ENCODE peak calls at places on chromosome 16, in ten cellular contexts. One of them, this sample, is unnamed.

GRCh38 chr16:19415461-19415860 is 2.2 kb upstream of the TMC5 start:
- DNase-seq in NB4: no peak
- DNase-seq in sigmoid colon: no peak
- DNase-seq in gastrocnemius medialis: no peak
- DNase-seq in ovary: no peak
- DNase-seq in prostate gland: no peak
- DNase-seq in heart left ventricle: no peak
- DNase-seq in transverse colon: peak; percentile 60
- DNase-seq in A549: no peak
- DNase-seq in stomach: peak; percentile 73
- DNase-seq in this sample: no peak

GRCh38 chr16:68737046-68737729 is at the start of gene CDH1:
- DNase-seq in A549: no peak
- DNase-seq in transverse colon: peak; percentile 95
- DNase-seq in gastrocnemius medialis: no peak
- DNase-seq in prostate gland: peak; percentile 97
- DNase-seq in heart left ventricle: no peak
- DNase-seq in ovary: peak; percentile 20
- DNase-seq in stomach: peak; percentile 97
- DNase-seq in sigmoid colon: no peak
- DNase-seq in NB4: no peak
- DNase-seq in this sample: peak; percentile 71

GRCh38 chr16:55526448-55526847 is 17.6 kb downstream of the LPCAT2 start:
- DNase-seq in A549: no peak
- DNase-seq in transverse colon: no peak
- DNase-seq in ovary: no peak
- DNase-seq in NB4: no peak
- DNase-seq in sigmoid colon: no peak
- DNase-seq in gastrocnemius medialis: no peak
- DNase-seq in prostate gland: no peak
- DNase-seq in heart left ventricle: no peak
- DNase-seq in stomach: no peak
- DNase-seq in this sample: no peak

GRCh38 chr16:30030841-30031413 is at the start of gene TLCD3B:
- DNase-seq in A549: no peak
- DNase-seq in NB4: no peak
- DNase-seq in sigmoid colon: no peak
- DNase-seq in ovary: no peak
- DNase-seq in stomach: no peak
- DNase-seq in transverse colon: no peak
- DNase-seq in heart left ventricle: peak; percentile 18
- DNase-seq in prostate gland: no peak
- DNase-seq in gastrocnemius medialis: no peak
- DNase-seq in this sample: no peak

GRCh38 chr16:12000032-12000431 is 23.5 kb downstream of the SNX29 start:
- DNase-seq in NB4: no peak
- DNase-seq in heart left ventricle: no peak
- DNase-seq in sigmoid colon: no peak
- DNase-seq in stomach: no peak
- DNase-seq in gastrocnemius medialis: no peak
- DNase-seq in transverse colon: no peak
- DNase-seq in ovary: no peak
- DNase-seq in prostate gland: no peak
- DNase-seq in A549: no peak
- DNase-seq in this sample: no peak

GRCh38 chr16:14182999-14183398 is 111.9 kb downstream of the MRTFB start:
- DNase-seq in A549: no peak
- DNase-seq in stomach: no peak
- DNase-seq in ovary: no peak
- DNase-seq in NB4: no peak
- DNase-seq in gastrocnemius medialis: no peak
- DNase-seq in transverse colon: no peak
- DNase-seq in prostate gland: no peak
- DNase-seq in sigmoid colon: no peak
- DNase-seq in heart left ventricle: no peak
- DNase-seq in this sample: no peak

GRCh38 chr16:88078111-88078775 is 127.0 kb downstream of the BANP start:
- DNase-seq in prostate gland: no peak
- DNase-seq in sigmoid colon: no peak
- DNase-seq in stomach: no peak
- DNase-seq in gastrocnemius medialis: no peak
- DNase-seq in ovary: no peak
- DNase-seq in heart left ventricle: no peak
- DNase-seq in A549: no peak
- DNase-seq in NB4: no peak
- DNase-seq in transverse colon: no peak
- DNase-seq in this sample: no peak

GRCh38 chr16:28218109-28218508 is 6.3 kb upstream of the XPO6 start:
- DNase-seq in stomach: peak; percentile 37
- DNase-seq in NB4: peak; percentile 69
- DNase-seq in gastrocnemius medialis: no peak
- DNase-seq in sigmoid colon: no peak
- DNase-seq in ovary: no peak
- DNase-seq in prostate gland: peak; percentile 19
- DNase-seq in A549: no peak
- DNase-seq in heart left ventricle: no peak
- DNase-seq in transverse colon: peak; percentile 27
- DNase-seq in this sample: no peak

GRCh38 chr16:24178496-24178895 is 77.6 kb upstream of the CACNG3 start:
- DNase-seq in sigmoid colon: no peak
- DNase-seq in gastrocnemius medialis: no peak
- DNase-seq in A549: no peak
- DNase-seq in transverse colon: no peak
- DNase-seq in stomach: no peak
- DNase-seq in prostate gland: no peak
- DNase-seq in ovary: no peak
- DNase-seq in NB4: peak; percentile 24
- DNase-seq in heart left ventricle: no peak
- DNase-seq in this sample: no peak

GRCh38 chr16:23016372-23016771 is 132.9 kb downstream of the USP31 start:
- DNase-seq in heart left ventricle: no peak
- DNase-seq in gastrocnemius medialis: no peak
- DNase-seq in stomach: no peak
- DNase-seq in transverse colon: peak; percentile 29
- DNase-seq in NB4: peak; percentile 25
- DNase-seq in sigmoid colon: no peak
- DNase-seq in ovary: no peak
- DNase-seq in prostate gland: no peak
- DNase-seq in A549: no peak
- DNase-seq in this sample: no peak

GRCh38 chr16:23020084-23020483 is 129.2 kb downstream of the USP31 start:
- DNase-seq in A549: peak; percentile 13
- DNase-seq in sigmoid colon: no peak
- DNase-seq in transverse colon: no peak
- DNase-seq in heart left ventricle: no peak
- DNase-seq in prostate gland: no peak
- DNase-seq in NB4: no peak
- DNase-seq in stomach: no peak
- DNase-seq in ovary: no peak
- DNase-seq in gastrocnemius medialis: no peak
- DNase-seq in this sample: peak; percentile 65

GRCh38 chr16:23013484-23013883 is 135.8 kb downstream of the USP31 start:
- DNase-seq in gastrocnemius medialis: no peak
- DNase-seq in prostate gland: no peak
- DNase-seq in sigmoid colon: no peak
- DNase-seq in NB4: peak; percentile 21
- DNase-seq in ovary: no peak
- DNase-seq in transverse colon: no peak
- DNase-seq in heart left ventricle: no peak
- DNase-seq in A549: no peak
- DNase-seq in stomach: no peak
- DNase-seq in this sample: no peak

GRCh38 chr16:23015580-23015979 is 133.7 kb downstream of the USP31 start:
- DNase-seq in ovary: no peak
- DNase-seq in NB4: no peak
- DNase-seq in stomach: no peak
- DNase-seq in A549: no peak
- DNase-seq in prostate gland: no peak
- DNase-seq in transverse colon: no peak
- DNase-seq in heart left ventricle: no peak
- DNase-seq in sigmoid colon: no peak
- DNase-seq in gastrocnemius medialis: no peak
- DNase-seq in this sample: no peak

GRCh38 chr16:23014592-23014991 is 134.7 kb downstream of the USP31 start:
- DNase-seq in A549: no peak
- DNase-seq in ovary: no peak
- DNase-seq in NB4: peak; percentile 52
- DNase-seq in gastrocnemius medialis: no peak
- DNase-seq in heart left ventricle: no peak
- DNase-seq in transverse colon: no peak
- DNase-seq in prostate gland: no peak
- DNase-seq in stomach: no peak
- DNase-seq in sigmoid colon: no peak
- DNase-seq in this sample: no peak
- H3K4me3 ChIP-seq in A549: no peak overlapping the region
- H3K4me3 ChIP-seq in ovary: no peak overlapping the region
- H3K4me3 ChIP-seq in NB4: no peak overlapping the region
- H3K4me3 ChIP-seq in gastrocnemius medialis: no peak overlapping the region
- H3K4me3 ChIP-seq in heart left ventricle: no peak overlapping the region
- H3K4me3 ChIP-seq in transverse colon: no peak overlapping the region
- H3K4me3 ChIP-seq in prostate gland: no peak overlapping the region
- H3K4me3 ChIP-seq in stomach: no peak overlapping the region
- H3K4me3 ChIP-seq in sigmoid colon: no peak overlapping the region
- H3K4me3 ChIP-seq in this sample: no peak overlapping the region

GRCh38 chr16:21599994-21600773 is 807 bp downstream of the METTL9 start:
- DNase-seq in sigmoid colon: no peak
- DNase-seq in transverse colon: no peak
- DNase-seq in gastrocnemius medialis: no peak
- DNase-seq in A549: no peak
- DNase-seq in heart left ventricle: peak; percentile 30
- DNase-seq in stomach: no peak
- DNase-seq in ovary: no peak
- DNase-seq in prostate gland: peak; percentile 11
- DNase-seq in NB4: peak; percentile 66
- DNase-seq in this sample: no peak
- TF ChIP-seq CTCF in sigmoid colon: no peak
- TF ChIP-seq CTCF in transverse colon: no peak
- TF ChIP-seq CTCF in gastrocnemius medialis: no peak
- TF ChIP-seq CTCF in A549: no peak
- TF ChIP-seq CTCF in heart left ventricle: no peak
- TF ChIP-seq CTCF in stomach: no peak
- TF ChIP-seq CTCF in ovary: no peak
- TF ChIP-seq CTCF in prostate gland: peak; percentile 9
- TF ChIP-seq CTCF in NB4: no peak
- TF ChIP-seq CTCF in this sample: no peak

GRCh38 chr16:75626806-75627205 is 3.7 kb upstream of the ADAT1 start:
- DNase-seq in stomach: no peak
- DNase-seq in A549: no peak
- DNase-seq in gastrocnemius medialis: no peak
- DNase-seq in ovary: no peak
- DNase-seq in prostate gland: no peak
- DNase-seq in NB4: no peak
- DNase-seq in transverse colon: no peak
- DNase-seq in sigmoid colon: no peak
- DNase-seq in heart left ventricle: no peak
- DNase-seq in this sample: no peak
- TF ChIP-seq POLR2A in stomach: no peak
- TF ChIP-seq POLR2A in A549: no peak
- TF ChIP-seq POLR2A in gastrocnemius medialis: no peak
- TF ChIP-seq POLR2A in ovary: no peak
- TF ChIP-seq POLR2A in prostate gland: no peak
- TF ChIP-seq POLR2A in NB4: no peak
- TF ChIP-seq POLR2A in transverse colon: no peak
- TF ChIP-seq POLR2A in sigmoid colon: no peak
- TF ChIP-seq POLR2A in heart left ventricle: no peak
- TF ChIP-seq POLR2A in this sample: no peak

GRCh38 chr16:66425651-66426050 is 1.4 kb upstream of the BEAN1 start:
- DNase-seq in sigmoid colon: peak; percentile 21
- DNase-seq in prostate gland: no peak
- DNase-seq in ovary: no peak
- DNase-seq in heart left ventricle: no peak
- DNase-seq in transverse colon: no peak
- DNase-seq in stomach: no peak
- DNase-seq in NB4: no peak
- DNase-seq in A549: no peak
- DNase-seq in gastrocnemius medialis: no peak
- DNase-seq in this sample: no peak

GRCh38 chr16:66427451-66427860 is 361 bp downstream of the BEAN1 start:
- DNase-seq in A549: no peak
- DNase-seq in prostate gland: no peak
- DNase-seq in sigmoid colon: no peak
- DNase-seq in ovary: no peak
- DNase-seq in transverse colon: no peak
- DNase-seq in heart left ventricle: no peak
- DNase-seq in stomach: no peak
- DNase-seq in NB4: no peak
- DNase-seq in gastrocnemius medialis: no peak
- DNase-seq in this sample: no peak

GRCh38 chr16:66427871-66428681 is 981 bp downstream of the BEAN1 start:
- DNase-seq in sigmoid colon: no peak
- DNase-seq in ovary: no peak
- DNase-seq in prostate gland: no peak
- DNase-seq in NB4: no peak
- DNase-seq in transverse colon: no peak
- DNase-seq in heart left ventricle: no peak
- DNase-seq in A549: no peak
- DNase-seq in gastrocnemius medialis: no peak
- DNase-seq in stomach: no peak
- DNase-seq in this sample: no peak

GRCh38 chr16:66427036-66427446 is at the start of gene BEAN1:
- DNase-seq in sigmoid colon: peak; percentile 52
- DNase-seq in heart left ventricle: no peak
- DNase-seq in ovary: no peak
- DNase-seq in transverse colon: no peak
- DNase-seq in NB4: no peak
- DNase-seq in A549: peak; percentile 46
- DNase-seq in prostate gland: no peak
- DNase-seq in stomach: no peak
- DNase-seq in gastrocnemius medialis: no peak
- DNase-seq in this sample: no peak

DNA sequence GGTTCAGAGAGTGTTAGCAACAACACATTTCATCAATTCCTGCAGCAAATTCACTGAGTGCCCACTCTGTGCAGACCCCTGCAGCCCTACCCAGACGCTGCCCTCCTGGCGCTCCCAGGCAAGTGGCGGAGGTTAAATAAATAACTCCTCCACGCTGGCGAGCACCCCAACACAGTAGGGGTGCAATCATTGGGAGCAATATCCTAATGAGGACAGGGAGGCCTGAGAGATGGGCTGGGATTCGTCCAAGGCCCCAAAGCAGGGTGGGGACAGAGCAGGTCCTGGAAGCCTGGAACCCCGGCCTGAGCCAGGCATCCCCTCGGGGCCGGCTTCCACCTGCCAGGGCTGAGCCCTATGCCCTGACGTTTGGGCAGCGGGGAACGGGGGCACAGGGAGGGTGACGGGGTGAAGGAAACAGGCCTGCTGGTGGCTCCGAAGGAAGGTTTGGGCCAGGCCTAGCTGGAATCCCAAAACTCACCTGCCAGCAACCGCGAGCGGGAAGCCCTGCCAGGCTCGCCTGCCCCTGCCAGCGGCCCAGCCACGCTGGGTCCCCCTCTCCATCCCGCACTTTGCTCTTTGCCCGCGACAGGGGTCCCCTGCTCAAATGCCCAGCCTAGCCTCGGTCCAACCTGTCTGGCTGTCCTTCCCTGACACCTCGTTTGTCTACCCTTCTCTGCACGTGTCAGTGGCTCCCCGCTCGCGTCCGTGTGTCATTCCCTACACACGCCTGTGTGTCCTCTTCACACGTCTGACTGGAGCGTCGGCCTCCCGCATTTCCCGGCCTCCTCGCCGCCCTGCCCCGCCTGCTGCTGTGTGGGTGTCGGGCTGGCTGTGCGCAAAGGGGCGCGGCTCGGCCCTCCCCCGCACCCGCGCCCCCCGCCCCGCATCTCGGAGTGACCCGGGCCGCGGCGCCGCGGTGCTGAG is 721 bp upstream of the BEAN1 start:
- DNase-seq in prostate gland: no peak
- DNase-seq in sigmoid colon: peak; percentile 58
- DNase-seq in A549: no peak
- DNase-seq in ovary: no peak
- DNase-seq in gastrocnemius medialis: no peak
- DNase-seq in transverse colon: no peak
- DNase-seq in NB4: no peak
- DNase-seq in stomach: no peak
- DNase-seq in heart left ventricle: no peak
- DNase-seq in this sample: peak; percentile 75
- H3K4me3 ChIP-seq in prostate gland: peak overlapping the region; percentile 33
- H3K4me3 ChIP-seq in sigmoid colon: peak overlapping the region; percentile 40
- H3K4me3 ChIP-seq in A549: peak overlapping the region; percentile 88
- H3K4me3 ChIP-seq in ovary: peak overlapping the region; percentile 26
- H3K4me3 ChIP-seq in gastrocnemius medialis: peak overlapping the region; percentile 35
- H3K4me3 ChIP-seq in transverse colon: no peak overlapping the region
- H3K4me3 ChIP-seq in NB4: no peak overlapping the region
- H3K4me3 ChIP-seq in stomach: peak overlapping the region; percentile 45
- H3K4me3 ChIP-seq in heart left ventricle: peak overlapping the region; percentile 29
- H3K4me3 ChIP-seq in this sample: no peak overlapping the region